ENCODE peak calls at places on chromosomes 11 and 22, in nine cellular contexts. J, W, P, Y, K, B, N, M and S are unnamed samples.

GRCh38 chr11:8813658-8814057 is 97.3 kb upstream of the AKIP1 start:
- DNase-seq in J (peak; percentile 74), W (peak; percentile 78), P (peak; percentile 92), Y (peak; percentile 83), K (peak; percentile 80), B (peak; percentile 83), N (peak; percentile 80), M (peak; percentile 90), S (peak; percentile 87)

GRCh38 chr11:34168642-34169051 is 63.2 kb downstream of the NAT10 start:
- DNase-seq in J (no peak), W (no peak), P (no peak), Y (no peak), K (no peak), B (peak; percentile 50), N (no peak), M (no peak), S (no peak)

GRCh38 chr11:73143126-73143838 is 1.2 kb upstream of the FCHSD2 start:
- DNase-seq in J (peak; percentile 38), W (no peak), P (no peak), Y (peak; percentile 43), K (peak; percentile 26), B (no peak), N (peak; percentile 56), M (no peak), S (no peak)

GRCh38 chr11:109946322-109946846 is 146.8 kb upstream of the ZC3H12C start:
- DNase-seq in J (peak; percentile 90), W (peak; percentile 94), P (peak; percentile 91), Y (peak; percentile 90), K (peak; percentile 95), B (peak; percentile 90), N (peak; percentile 59), M (peak; percentile 64), S (peak; percentile 54)

GRCh38 chr11:116312560-116313340 is 460.0 kb downstream of the BUD13 start:
- DNase-seq in J (no peak), W (no peak), P (peak; percentile 23), Y (peak; percentile 72), K (peak; percentile 95), B (peak; percentile 82), N (no peak), M (no peak), S (no peak)

GRCh38 chr22:24117942-24118341 is 63.3 kb upstream of the SUSD2 start:
- DNase-seq in J (no peak), W (no peak), P (peak; percentile 78), Y (no peak), K (no peak), B (no peak), N (peak; percentile 25), M (no peak), S (no peak)

GRCh38 chr22:50485221-50486131 is 1.2 kb upstream of the MIOX start:
- DNase-seq in J (no peak), W (peak; percentile 8), P (no peak), Y (no peak), K (peak; percentile 53), B (no peak), N (no peak), M (no peak), S (no peak)

GRCh38 chr22:26658671-26659478 is 1.5 kb downstream of the MIAT start:
- DNase-seq in J (peak; percentile 86), W (peak; percentile 87), P (peak; percentile 99), Y (peak; percentile 54), K (peak; percentile 84), B (peak; percentile 71), N (peak; percentile 79), M (peak; percentile 79), S (peak; percentile 81)

GRCh38 chr11:84993386-84993785 is 633.8 kb downstream of the DLG2 start:
- DNase-seq in J (no peak), W (no peak), P (peak; percentile 75), Y (peak; percentile 18), K (no peak), B (no peak), N (no peak), M (no peak), S (no peak)

GRCh38 chr11:123214396-123214795 is 19.3 kb upstream of the CLMP start:
- DNase-seq in J (no peak), W (no peak), P (no peak), Y (no peak), K (no peak), B (no peak), N (no peak), M (no peak), S (no peak)

GRCh38 chr11:70601861-70602575 is 203.7 kb downstream of the CTTN start:
- DNase-seq in J (no peak), W (no peak), P (no peak), Y (no peak), K (no peak), B (peak; percentile 36), N (no peak), M (no peak), S (no peak)

GRCh38 chr11:29389793-29390192 is 627.0 kb downstream of the KCNA4 start:
- DNase-seq in J (no peak), W (no peak), P (no peak), Y (no peak), K (no peak), B (no peak), N (no peak), M (no peak), S (no peak)

GRCh38 chr11:12531681-12532080 is 142.5 kb upstream of the TEAD1 start:
- DNase-seq in J (no peak), W (no peak), P (no peak), Y (no peak), K (no peak), B (no peak), N (no peak), M (no peak), S (no peak)

GRCh38 chr11:90757851-90758494 is 535.1 kb upstream of the CHORDC1 start:
- DNase-seq in J (no peak), W (no peak), P (no peak), Y (no peak), K (no peak), B (no peak), N (no peak), M (no peak), S (no peak)

GRCh38 chr22:47094861-47095330 is 332.4 kb downstream of the TBC1D22A start:
- DNase-seq in J (no peak), W (peak; percentile 26), P (no peak), Y (no peak), K (peak; percentile 63), B (no peak), N (no peak), M (no peak), S (no peak)

GRCh38 chr11:31464436-31464835 is 45.0 kb downstream of the IMMP1L start:
- DNase-seq in J (no peak), W (no peak), P (no peak), Y (no peak), K (no peak), B (no peak), N (no peak), M (no peak), S (no peak)
- TF ChIP-seq CTCF in J (no peak), W (no peak), P (no peak), Y (no peak), K (no peak), B (no peak), N (no peak), M (no peak), S (no peak)

GRCh38 chr11:46322759-46323158 is 24.5 kb upstream of the DGKZ start:
- DNase-seq in J (no peak), W (peak; percentile 29), P (peak; percentile 85), Y (peak; percentile 52), K (no peak), B (no peak), N (peak; percentile 73), M (no peak), S (no peak)
- TF ChIP-seq CTCF in J (peak; percentile 52), W (peak; percentile 77), P (peak; percentile 88), Y (no peak), K (no peak), B (no peak), N (peak; percentile 76), M (peak; percentile 13), S (peak; percentile 39)

DNA sequence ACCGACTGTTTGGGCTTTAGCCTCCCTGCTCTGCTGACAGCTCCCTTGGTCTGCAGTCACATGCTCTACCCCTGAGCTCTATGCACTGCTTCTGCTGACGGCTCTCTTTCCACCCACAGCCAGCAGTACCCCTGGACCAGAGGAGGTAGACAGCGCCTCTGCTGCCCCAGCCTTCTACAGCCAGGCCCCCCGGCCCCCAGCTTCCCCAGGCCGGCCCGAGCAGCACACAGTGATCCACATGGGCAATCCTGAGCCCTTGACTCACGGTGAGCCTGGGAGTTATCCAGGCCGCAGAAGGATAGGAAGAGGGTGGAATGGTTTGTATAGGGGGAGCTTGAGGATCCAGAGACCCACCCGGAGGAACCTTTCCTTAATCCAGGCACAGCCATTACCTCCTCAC is 2.8 kb downstream of the ZFPL1 start:
- DNase-seq in J (no peak), W (no peak), P (no peak), Y (no peak), K (no peak), B (no peak), N (no peak), M (no peak), S (no peak)
- TF ChIP-seq CTCF in J (no peak), W (no peak), P (no peak), Y (no peak), K (no peak), B (no peak), N (no peak), M (no peak), S (no peak)

GRCh38 chr11:121931121-121931520 is 184.9 kb downstream of the BLID start:
- DNase-seq in J (no peak), W (no peak), P (no peak), Y (no peak), K (no peak), B (no peak), N (no peak), M (no peak), S (no peak)

GRCh38 chr11:121932646-121933185 is 183.3 kb downstream of the BLID start:
- DNase-seq in J (no peak), W (peak; percentile 86), P (peak; percentile 14), Y (no peak), K (no peak), B (no peak), N (no peak), M (no peak), S (no peak)

GRCh38 chr11:121933294-121933693 is 182.7 kb downstream of the BLID start:
- DNase-seq in J (no peak), W (no peak), P (no peak), Y (no peak), K (no peak), B (no peak), N (no peak), M (no peak), S (no peak)

GRCh38 chr11:121930004-121930965 is 185.7 kb downstream of the BLID start:
- DNase-seq in J (no peak), W (no peak), P (peak; percentile 12), Y (no peak), K (peak; percentile 18), B (no peak), N (no peak), M (no peak), S (peak; percentile 16)

GRCh38 chr11:121931748-121932352 is 184.2 kb downstream of the BLID start:
- DNase-seq in J (no peak), W (peak; percentile 19), P (no peak), Y (no peak), K (no peak), B (no peak), N (no peak), M (no peak), S (no peak)
- TF ChIP-seq CTCF in J (no peak), W (no peak), P (no peak), Y (no peak), K (no peak), B (no peak), N (no peak), M (no peak), S (no peak)